ENCODE peak calls at places on chromosomes 7 and 10, in eight cellular contexts. C is lower lobe of right lung; H is heart left ventricle; G is iPS DF 6.9; S is upper lobe of right lung; N is CD8-positive, alpha-beta T cell; L is astrocyte; J is cardiac muscle cell. A is an unnamed sample. For H3K4me1, the result is how much of the 10 kb centered on the place peaks cover.

GRCh38 chr7:149071641-149072437 is 18.7 kb downstream of the ZNF786 start:
- DNase-seq in C (no peak), H (peak), G (peak), S (no peak), N (peak), L (no peak), J (peak), A (peak)

GRCh38 chr10:101749033-101749432 is 26.9 kb downstream of the FGF8 start:
- DNase-seq in C (no peak), H (no peak), G (peak), S (no peak), N (no peak), L (no peak), J (peak), A (no peak)

GRCh38 chr7:18771834-18772566 is 276.5 kb downstream of the HDAC9 start:
- DNase-seq in C (no peak), H (no peak), G (no peak), S (no peak), N (no peak), L (no peak), J (no peak), A (no peak)

GRCh38 chr10:104246981-104247380 is 7.7 kb upstream of the GSTO1 start:
- DNase-seq in C (no peak), H (no peak), G (no peak), S (no peak), N (no peak), L (peak), J (no peak), A (no peak)

GRCh38 chr10:20614911-20615310 is 282.2 kb downstream of the NEBL start:
- DNase-seq in C (no peak), H (no peak), G (peak), S (no peak), N (no peak), L (no peak), J (no peak), A (no peak)

GRCh38 chr10:1230138-1230537 is 174.0 kb downstream of the WDR37 start:
- DNase-seq in C (no peak), H (no peak), G (no peak), S (no peak), N (no peak), L (no peak), J (no peak), A (no peak)

GRCh38 chr7:17663056-17663675 is 277.1 kb downstream of the SNX13 start:
- DNase-seq in C (no peak), H (no peak), G (no peak), S (no peak), N (no peak), L (peak), J (no peak), A (no peak)

GRCh38 chr10:44279376-44279775 is 105.5 kb downstream of the CXCL12 start:
- DNase-seq in C (no peak), H (no peak), G (no peak), S (no peak), N (no peak), L (peak), J (no peak), A (no peak)

GRCh38 chr10:74976565-74976964 is 134.9 kb upstream of the SAMD8 start:
- DNase-seq in C (no peak), H (no peak), G (no peak), S (no peak), N (no peak), L (no peak), J (no peak), A (no peak)

GRCh38 chr7:139471740-139472353 is 11.6 kb downstream of the KLRG2 start:
- DNase-seq in C (no peak), H (no peak), G (no peak), S (no peak), N (no peak), L (peak), J (no peak), A (no peak)

GRCh38 chr7:55432937-55433784 is 68.0 kb downstream of the LANCL2 start:
- DNase-seq in C (no peak), H (no peak), G (no peak), S (no peak), N (no peak), L (no peak), J (peak), A (no peak)

GRCh38 chr10:71973777-71974488 is 9.7 kb downstream of the CHST3 start:
- DNase-seq in C (no peak), H (no peak), G (no peak), S (no peak), N (no peak), L (no peak), J (no peak), A (no peak)

GRCh38 chr10:132506711-132507466 is 30.7 kb upstream of the INPP5A start:
- DNase-seq in C (peak), H (no peak), G (no peak), S (no peak), N (no peak), L (peak), J (no peak), A (peak)

GRCh38 chr10:125028291-125028867 is 86.5 kb downstream of the ZRANB1 start:
- DNase-seq in C (no peak), H (no peak), G (no peak), S (no peak), N (no peak), L (peak), J (no peak), A (no peak)

GRCh38 chr10:43225787-43226153 is 41.1 kb downstream of the RASGEF1A start:
- DNase-seq in C (peak), H (peak), G (no peak), S (peak), N (no peak), L (no peak), J (no peak), A (peak)

GRCh38 chr10:95741807-95742528 is 14.0 kb upstream of the ENTPD1 start:
- DNase-seq in C (no peak), H (peak), G (no peak), S (no peak), N (no peak), L (peak), J (peak), A (no peak)

GRCh38 chr10:26474062-26474461 is 35.9 kb downstream of the APBB1IP start:
- DNase-seq in C (no peak), H (no peak), G (no peak), S (no peak), N (no peak), L (peak), J (no peak), A (no peak)

GRCh38 chr7:30162622-30163124 is 27.9 kb downstream of the MTURN start:
- DNase-seq in C (no peak), H (no peak), G (no peak), S (no peak), N (peak), L (peak), J (no peak), A (no peak)

GRCh38 chr10:31709028-31709427 is 219.6 kb downstream of the ARHGAP12 start:
- DNase-seq in C (no peak), H (no peak), G (no peak), S (no peak), N (no peak), L (no peak), J (no peak), A (no peak)

GRCh38 chr7:46156039-46156438 is 235.0 kb upstream of the IGFBP3 start:
- DNase-seq in C (no peak), H (no peak), G (no peak), S (no peak), N (no peak), L (no peak), J (no peak), A (no peak)

GRCh38 chr10:34985823-34986222 is 104.3 kb downstream of the CUL2 start:
- DNase-seq in C (no peak), H (no peak), G (no peak), S (no peak), N (no peak), L (no peak), J (no peak), A (no peak)

GRCh38 chr7:132319481-132319880 is 256.8 kb downstream of the PLXNA4 start:
- DNase-seq in C (no peak), H (no peak), G (no peak), S (no peak), N (no peak), L (no peak), J (no peak), A (no peak)

GRCh38 chr10:97889461-97890265 is 40.0 kb downstream of the GOLGA7B start:
- DNase-seq in C (peak), H (no peak), G (no peak), S (peak), N (no peak), L (peak), J (no peak), A (peak)

GRCh38 chr10:21724020-21724589 is 190.1 kb downstream of the MLLT10 start:
- DNase-seq in C (no peak), H (no peak), G (no peak), S (no peak), N (no peak), L (peak), J (no peak), A (no peak)

GRCh38 chr10:131880016-131880590 is 20.7 kb upstream of the PPP2R2D start:
- DNase-seq in C (no peak), H (no peak), G (no peak), S (no peak), N (no peak), L (no peak), J (no peak), A (no peak)

GRCh38 chr10:122051609-122052385 is 62.8 kb downstream of the TACC2 start:
- DNase-seq in C (peak), H (peak), G (no peak), S (peak), N (no peak), L (peak), J (peak), A (peak)

GRCh38 chr7:17879075-17879661 is 61.1 kb downstream of the SNX13 start:
- DNase-seq in C (no peak), H (no peak), G (no peak), S (no peak), N (no peak), L (no peak), J (no peak), A (no peak)

GRCh38 chr7:49783446-49783845 is 10.0 kb downstream of the VWC2 start:
- DNase-seq in C (no peak), H (peak), G (no peak), S (no peak), N (no peak), L (no peak), J (no peak), A (no peak)

GRCh38 chr7:107971613-107972012 is 31.3 kb downstream of the LAMB1 start:
- DNase-seq in C (peak), H (peak), G (no peak), S (no peak), N (no peak), L (no peak), J (no peak), A (no peak)

GRCh38 chr10:123272171-123272570 is 118.0 kb downstream of the BUB3 start:
- DNase-seq in C (no peak), H (no peak), G (no peak), S (no peak), N (no peak), L (no peak), J (no peak), A (no peak)

GRCh38 chr10:119203006-119203405 is 4.4 kb upstream of the GRK5 start:
- DNase-seq in C (no peak), H (no peak), G (no peak), S (no peak), N (no peak), L (peak), J (no peak), A (no peak)

GRCh38 chr7:155811560-155811894 is 736 bp downstream of the SHH start:
- DNase-seq in C (peak), H (no peak), G (no peak), S (peak), N (no peak), L (no peak), J (no peak), A (no peak)
- H3K4me1 ChIP-seq in C (under half), H (under half), G (under half), S (under half), N (under half), L (under half), J (under half), A (under half)

GRCh38 chr10:62052276-62052675 is 150.8 kb downstream of the ARID5B start:
- DNase-seq in C (no peak), H (no peak), G (no peak), S (no peak), N (no peak), L (no peak), J (no peak), A (no peak)

GRCh38 chr10:62048919-62049636 is 147.6 kb downstream of the ARID5B start:
- DNase-seq in C (peak), H (peak), G (peak), S (peak), N (peak), L (peak), J (peak), A (peak)

GRCh38 chr10:62049815-62050626 is 148.5 kb downstream of the ARID5B start:
- DNase-seq in C (no peak), H (no peak), G (no peak), S (no peak), N (no peak), L (no peak), J (no peak), A (no peak)

GRCh38 chr10:62050941-62051433 is 149.5 kb downstream of the ARID5B start:
- DNase-seq in C (peak), H (peak), G (no peak), S (no peak), N (peak), L (peak), J (peak), A (peak)

DNA sequence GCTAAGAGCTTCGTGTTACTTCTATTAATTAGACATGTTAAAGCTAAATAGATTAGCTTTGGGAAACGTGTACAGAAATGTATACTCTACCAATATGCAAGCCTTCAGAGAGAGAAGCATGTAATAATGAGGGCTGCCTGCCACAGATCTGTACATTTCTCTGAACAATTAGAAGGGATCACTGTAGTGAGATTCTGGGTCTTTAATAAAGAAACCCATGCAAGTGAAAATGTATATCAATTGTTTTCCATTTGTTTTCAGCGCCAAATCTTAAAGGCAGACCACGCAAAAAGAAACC is 149.1 kb downstream of the ARID5B start:
- DNase-seq in C (no peak), H (no peak), G (no peak), S (no peak), N (no peak), L (no peak), J (no peak), A (no peak)
- H3K4me1 ChIP-seq in C (half or more), H (under half), G (under half), S (half or more), N (under half), L (half or more), J (half or more), A (under half)

GRCh38 chr7:70133291-70133690 is 535.0 kb downstream of the AUTS2 start:
- DNase-seq in C (no peak), H (no peak), G (no peak), S (no peak), N (no peak), L (no peak), J (no peak), A (no peak)

GRCh38 chr7:70135656-70136055 is 537.4 kb downstream of the AUTS2 start:
- DNase-seq in C (no peak), H (no peak), G (no peak), S (no peak), N (no peak), L (no peak), J (no peak), A (no peak)

GRCh38 chr7:70131807-70132565 is 533.7 kb downstream of the AUTS2 start:
- DNase-seq in C (no peak), H (no peak), G (no peak), S (no peak), N (no peak), L (peak), J (no peak), A (no peak)

GRCh38 chr7:70134029-70134445 is 535.8 kb downstream of the AUTS2 start:
- DNase-seq in C (no peak), H (no peak), G (no peak), S (no peak), N (no peak), L (peak), J (peak), A (no peak)

GRCh38 chr7:70132802-70133201 is 534.5 kb downstream of the AUTS2 start:
- DNase-seq in C (no peak), H (no peak), G (no peak), S (no peak), N (no peak), L (peak), J (no peak), A (no peak)
- H3K4me1 ChIP-seq in C (under half), H (under half), G (under half), S (under half), N (under half), L (under half), J (under half), A (under half)

GRCh38 chr7:192035-192649 is at the start of gene FAM20C:
- DNase-seq in C (peak), H (peak), G (no peak), S (peak), N (no peak), L (peak), J (peak), A (peak)
- H3K4me1 ChIP-seq in C (under half), H (under half), G (under half), S (under half), N (under half), L (under half), J (under half), A (under half)

GRCh38 chr7:128874140-128875031 is 11.7 kb downstream of the ATP6V1F start:
- DNase-seq in C (peak), H (no peak), G (no peak), S (no peak), N (no peak), L (no peak), J (no peak), A (no peak)

GRCh38 chr7:128873234-128873633 is 10.6 kb downstream of the ATP6V1F start:
- DNase-seq in C (no peak), H (no peak), G (no peak), S (no peak), N (no peak), L (no peak), J (no peak), A (no peak)

GRCh38 chr7:128869944-128870285 is 7.3 kb downstream of the ATP6V1F start:
- DNase-seq in C (no peak), H (no peak), G (no peak), S (no peak), N (peak), L (no peak), J (no peak), A (no peak)

GRCh38 chr7:128871050-128871449 is 8.4 kb downstream of the ATP6V1F start:
- DNase-seq in C (no peak), H (no peak), G (no peak), S (no peak), N (no peak), L (no peak), J (no peak), A (no peak)

DNA sequence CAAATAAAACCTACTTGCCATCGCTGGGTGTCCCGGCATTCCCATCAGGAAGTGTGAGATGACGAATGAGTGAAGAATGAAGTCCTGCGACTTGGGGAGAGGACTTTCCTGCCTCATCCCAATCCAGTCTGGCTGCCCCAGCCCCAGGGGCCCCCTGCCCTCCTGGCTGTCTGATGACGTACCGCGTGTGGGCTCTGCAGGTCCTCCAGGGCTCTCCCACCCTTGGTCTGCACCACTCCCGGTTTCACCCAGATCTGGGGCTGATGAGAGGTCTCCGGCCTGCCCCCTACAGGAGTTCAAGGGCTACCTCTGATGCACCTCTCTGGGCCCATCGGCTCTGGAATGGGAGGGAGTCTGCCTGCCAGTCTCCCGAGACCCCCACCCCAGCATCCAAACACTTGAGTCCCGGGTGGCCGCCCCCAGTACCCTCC is 9.8 kb downstream of the ATP6V1F start:
- DNase-seq in C (no peak), H (no peak), G (no peak), S (no peak), N (no peak), L (no peak), J (no peak), A (no peak)
- H3K4me1 ChIP-seq in C (under half), H (under half), G (under half), S (under half), N (under half), L (under half), J (under half), A (under half)

A was measured in ovary.